ENCODE peak calls at places on chromosomes 6 and 20, in eight cellular contexts. Z is NCI-H345; O is activated T-cell treated with anti-CD3 and anti-CD28 coated beads, Interleukin-2, amount 50 U/mL, for 72 hours; L is HepG2; F is brain microvascular endothelial cell; K is posterior cingulate gyrus; P is body of pancreas; A is NCI-H524. Q is an unnamed sample.

GRCh38 chr20:25676164-25676809 is 20.4 kb downstream of the ZNF337 start:
- DNase-seq in Z (no peak), O (no peak), L (peak; percentile 52), F (peak; percentile 46), K (no peak), P (no peak), A (no peak), Q (no peak)

GRCh38 chr20:45470939-45471338 is 1.4 kb downstream of the WFDC2 start:
- DNase-seq in Z (peak; percentile 42), O (peak; percentile 8), L (no peak), F (no peak), K (no peak), P (no peak), A (peak; percentile 26), Q (no peak)

GRCh38 chr6:15871211-15871770 is 208.5 kb upstream of the DTNBP1 start:
- DNase-seq in Z (no peak), O (no peak), L (no peak), F (no peak), K (no peak), P (no peak), A (peak; percentile 67), Q (peak; percentile 34)

GRCh38 chr6:46794068-46794467 is 879 bp downstream of the MEP1A start:
- DNase-seq in Z (no peak), O (no peak), L (no peak), F (peak; percentile 24), K (no peak), P (no peak), A (no peak), Q (no peak)

GRCh38 chr20:52820641-52821292 is 151.4 kb upstream of the TSHZ2 start:
- DNase-seq in Z (no peak), O (no peak), L (no peak), F (no peak), K (no peak), P (no peak), A (no peak), Q (no peak)

GRCh38 chr6:115814907-115815306 is 245.8 kb downstream of the FRK start:
- DNase-seq in Z (no peak), O (no peak), L (no peak), F (no peak), K (no peak), P (no peak), A (no peak), Q (no peak)

GRCh38 chr20:3209023-3209945 is at the start of gene ITPA:
- DNase-seq in Z (peak; percentile 60), O (peak; percentile 75), L (peak; percentile 75), F (peak; percentile 20), K (peak; percentile 69), P (peak; percentile 41), A (peak; percentile 60), Q (peak; percentile 48)

GRCh38 chr6:2020909-2021308 is 224.5 kb downstream of the GMDS start:
- DNase-seq in Z (peak; percentile 4), O (no peak), L (no peak), F (no peak), K (no peak), P (no peak), A (peak; percentile 9), Q (no peak)

GRCh38 chr6:32123681-32124080 is 4.4 kb downstream of the ATF6B start:
- DNase-seq in Z (no peak), O (no peak), L (no peak), F (no peak), K (no peak), P (no peak), A (no peak), Q (no peak)

Q was measured in mucosa of gallbladder.